ENCODE peak calls at places on chromosomes 12 and 14, in six cellular contexts. G is A549; F is CD8-positive, alpha-beta T cell; U is pancreas; B is vagina; D is HFF-Myc. A is an unnamed sample.

GRCh38 chr12:106982229-106982628 is 4.7 kb downstream of the MTERF2 start:
- DNase-seq in G (no peak), F (no peak), U (no peak), B (no peak), D (no peak), A (no peak)

GRCh38 chr12:54932691-54933090 is 51.9 kb downstream of the TESPA1 start:
- DNase-seq in G (peak; percentile 7), F (no peak), U (no peak), B (no peak), D (peak; percentile 17), A (no peak)

GRCh38 chr12:56520025-56520810 is 1.4 kb upstream of the RBMS2 start:
- DNase-seq in G (no peak), F (no peak), U (no peak), B (no peak), D (no peak), A (peak; percentile 64)

GRCh38 chr12:108592033-108592909 is 5.6 kb downstream of the TMEM119 start:
- DNase-seq in G (no peak), F (no peak), U (no peak), B (no peak), D (no peak), A (no peak)

GRCh38 chr12:15688838-15689237 is 100.3 kb downstream of the EPS8 start:
- DNase-seq in G (no peak), F (no peak), U (no peak), B (no peak), D (no peak), A (no peak)

GRCh38 chr14:44448816-44449411 is 58.2 kb downstream of the FSCB start:
- DNase-seq in G (no peak), F (no peak), U (no peak), B (no peak), D (no peak), A (no peak)

GRCh38 chr12:27305673-27306504 is 26.7 kb upstream of the BMAL2 start:
- DNase-seq in G (peak; percentile 49), F (no peak), U (no peak), B (no peak), D (no peak), A (no peak)

GRCh38 chr12:39505025-39505424 is 62.1 kb upstream of the KIF21A start:
- DNase-seq in G (no peak), F (no peak), U (no peak), B (no peak), D (no peak), A (no peak)

GRCh38 chr14:41297961-41298690 is 308.6 kb upstream of the LRFN5 start:
- DNase-seq in G (no peak), F (no peak), U (no peak), B (no peak), D (no peak), A (no peak)

GRCh38 chr12:13745100-13745678 is 236.2 kb downstream of the GRIN2B start:
- DNase-seq in G (no peak), F (no peak), U (peak; percentile 61), B (no peak), D (no peak), A (peak; percentile 9)

GRCh38 chr12:10366875-10367274 is 23.0 kb downstream of the KLRK1 start:
- DNase-seq in G (peak; percentile 70), F (no peak), U (no peak), B (no peak), D (no peak), A (no peak)

GRCh38 chr12:116727261-116727660 is 10.6 kb downstream of the SPRING1 start:
- DNase-seq in G (no peak), F (no peak), U (no peak), B (no peak), D (no peak), A (no peak)

GRCh38 chr12:57611116-57611809 is at the start of gene ARHGEF25:
- DNase-seq in G (peak; percentile 48), F (peak; percentile 51), U (peak; percentile 80), B (no peak), D (no peak), A (peak; percentile 86)

GRCh38 chr12:131093971-131094830 is 140.5 kb downstream of the ADGRD1 start:
- DNase-seq in G (no peak), F (no peak), U (peak; percentile 21), B (no peak), D (no peak), A (peak; percentile 6)

GRCh38 chr14:66330916-66331315 is 155.3 kb upstream of the CCDC196 start:
- DNase-seq in G (no peak), F (no peak), U (no peak), B (no peak), D (no peak), A (no peak)

GRCh38 chr12:49866859-49867579 is 24.1 kb upstream of the BCDIN3D start:
- DNase-seq in G (peak; percentile 66), F (peak; percentile 74), U (peak; percentile 90), B (peak; percentile 87), D (no peak), A (peak; percentile 72)

GRCh38 chr14:65101631-65102440 is 481 bp downstream of the MAX start:
- DNase-seq in G (no peak), F (peak; percentile 59), U (peak; percentile 65), B (no peak), D (no peak), A (peak; percentile 14)

GRCh38 chr14:58636129-58636528 is 1.6 kb upstream of the DACT1 start:
- DNase-seq in G (no peak), F (no peak), U (no peak), B (no peak), D (no peak), A (no peak)

GRCh38 chr14:58637040-58637390 is 747 bp upstream of the DACT1 start:
- DNase-seq in G (peak; percentile 50), F (peak; percentile 17), U (no peak), B (no peak), D (peak; percentile 26), A (peak; percentile 19)

GRCh38 chr14:58639842-58640484 is 2.2 kb downstream of the DACT1 start:
- DNase-seq in G (peak; percentile 65), F (no peak), U (no peak), B (no peak), D (peak; percentile 87), A (no peak)

GRCh38 chr14:58637391-58638230 is at the start of gene DACT1:
- DNase-seq in G (peak; percentile 35), F (peak; percentile 27), U (peak; percentile 75), B (no peak), D (no peak), A (peak; percentile 51)

GRCh38 chr14:58638231-58639205 is 756 bp downstream of the DACT1 start:
- DNase-seq in G (peak; percentile 10), F (no peak), U (no peak), B (no peak), D (no peak), A (peak; percentile 24)
- H3K4me3 ChIP-seq in G (peak overlapping the region; percentile 77), F (peak overlapping the region; percentile 51), U (peak overlapping the region; percentile 66), B (peak overlapping the region; percentile 59), D (peak overlapping the region; percentile 53), A (peak overlapping the region; percentile 71)

GRCh38 chr12:6569786-6570185 is 1.7 kb upstream of the NOP2 start:
- DNase-seq in G (no peak), F (no peak), U (no peak), B (no peak), D (no peak), A (no peak)

GRCh38 chr12:6567824-6568617 is at the start of gene NOP2:
- DNase-seq in G (peak; percentile 95), F (peak; percentile 89), U (peak; percentile 95), B (no peak), D (no peak), A (peak; percentile 91)

GRCh38 chr12:6569312-6569711 is 1.2 kb upstream of the NOP2 start:
- DNase-seq in G (no peak), F (no peak), U (no peak), B (no peak), D (no peak), A (no peak)

GRCh38 chr12:6573001-6573400 is 4.9 kb upstream of the NOP2 start:
- DNase-seq in G (no peak), F (no peak), U (peak; percentile 16), B (no peak), D (no peak), A (no peak)

DNA sequence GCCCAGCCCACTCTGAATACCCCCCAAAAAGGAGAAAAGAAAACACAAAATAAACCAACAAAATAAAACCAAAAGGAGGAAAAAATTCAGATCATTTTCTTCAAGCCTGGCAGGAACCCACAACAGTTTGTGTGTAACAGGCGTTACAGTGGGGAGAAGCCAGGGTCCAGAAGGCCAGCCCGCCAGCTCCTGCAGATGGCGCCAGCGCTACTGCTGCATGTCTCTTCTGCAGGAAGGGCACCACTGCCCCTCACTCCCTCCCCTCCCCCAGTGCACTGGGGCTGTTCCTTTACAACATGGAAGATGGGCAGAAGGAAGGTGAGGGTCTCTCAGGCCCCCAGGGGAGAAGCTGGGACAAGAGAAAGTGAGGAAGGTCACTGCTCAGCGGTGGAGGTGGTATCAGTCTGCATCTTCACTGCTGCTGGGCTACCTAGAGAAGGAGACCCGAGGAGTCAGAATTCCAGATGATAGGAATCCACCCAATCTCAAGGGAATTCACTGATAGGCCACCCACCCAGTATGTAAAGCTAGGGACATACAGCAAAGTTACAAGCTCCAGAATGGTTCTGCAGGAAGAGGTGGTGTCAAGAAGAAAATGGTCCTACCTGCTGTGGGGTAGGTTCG is 2.3 kb upstream of the NOP2 start:
- DNase-seq in G (peak; percentile 72), F (peak; percentile 31), U (peak; percentile 71), B (no peak), D (no peak), A (no peak)
- TF ChIP-seq CTCF in G (peak; percentile 61), F (peak; percentile 25), U (no peak), B (no peak), D (peak; percentile 69), A (peak; percentile 49)

GRCh38 chr12:88111074-88111652 is 30.7 kb downstream of the CEP290 start:
- DNase-seq in G (peak; percentile 74), F (no peak), U (no peak), B (no peak), D (peak; percentile 30), A (no peak)
- H3K4me3 ChIP-seq in G (no peak overlapping the region), F (no peak overlapping the region), U (no peak overlapping the region), B (peak overlapping the region; percentile 25), D (no peak overlapping the region), A (peak overlapping the region; percentile 24)

GRCh38 chr12:105278043-105278697 is 42.2 kb upstream of the APPL2 start:
- DNase-seq in G (peak; percentile 57), F (no peak), U (no peak), B (no peak), D (no peak), A (no peak)
- TF ChIP-seq CTCF in G (peak; percentile 13), F (no peak), U (no peak), B (no peak), D (peak; percentile 36), A (no peak)

GRCh38 chr12:28973491-28973890 is 175.6 kb upstream of the FAR2 start:
- DNase-seq in G (no peak), F (no peak), U (no peak), B (no peak), D (no peak), A (no peak)
- H3K4me3 ChIP-seq in G (no peak overlapping the region), F (no peak overlapping the region), U (no peak overlapping the region), B (no peak overlapping the region), D (no peak overlapping the region), A (no peak overlapping the region)

GRCh38 chr14:93304771-93305170 is 28.1 kb downstream of the BTBD7 start:
- DNase-seq in G (no peak), F (no peak), U (no peak), B (no peak), D (no peak), A (no peak)
- TF ChIP-seq CTCF in G (no peak), F (no peak), U (no peak), B (no peak), D (no peak), A (no peak)

GRCh38 chr14:35535794-35536112 is 1.8 kb downstream of the INSM2 start:
- DNase-seq in G (no peak), F (no peak), U (no peak), B (no peak), D (no peak), A (no peak)
- H3K4me3 ChIP-seq in G (no peak overlapping the region), F (no peak overlapping the region), U (no peak overlapping the region), B (no peak overlapping the region), D (no peak overlapping the region), A (peak overlapping the region; percentile 54)

A was measured in heart right ventricle.